ENCODE peak calls at places on chromosomes 11 and 22, in nine cellular contexts. W is stromal cell of bone marrow; R is stimulated activated CD8-positive, alpha-beta memory T cell treated with anti-CD3 and anti-CD28 coated beads, Interleukin-15, amount 100 ng/mL, for 1 hour; U is SHP77; Y is cortex of kidney; H is mesendoderm; T is activated T-helper 9 cell treated with anti-CD3 and anti-CD28 coated beads, Interleukin-2, amount 50 U/mL, for 16 hours; E is substantia nigra; P is stimulated activated CD4-positive, alpha-beta T cell treated with anti-CD3 and anti-CD28 coated beads, Interleukin-15, amount 100 ng/mL, for 1 hour. N is an unnamed sample.

GRCh38 chr11:93089474-93090102 is 108.2 kb downstream of the SLC36A4 start:
- DNase-seq in W (peak), R (no peak), U (peak), Y (no peak), H (peak), T (no peak), E (no peak), P (no peak), N (peak)

GRCh38 chr11:132960273-132960672 is 572.0 kb downstream of the OPCML start:
- DNase-seq in W (no peak), R (no peak), U (no peak), Y (no peak), H (no peak), T (no peak), E (no peak), P (no peak), N (no peak)

GRCh38 chr11:69640995-69641581 is at the start of gene CCND1:
- DNase-seq in W (peak), R (no peak), U (peak), Y (no peak), H (peak), T (no peak), E (peak), P (no peak), N (peak)

GRCh38 chr22:38450234-38450797 is 4.7 kb downstream of the KCNJ4 start:
- DNase-seq in W (no peak), R (no peak), U (no peak), Y (no peak), H (no peak), T (no peak), E (no peak), P (no peak), N (no peak)

GRCh38 chr22:24457894-24458293 is 30.5 kb downstream of the ADORA2A start:
- DNase-seq in W (no peak), R (no peak), U (no peak), Y (no peak), H (no peak), T (no peak), E (no peak), P (no peak), N (no peak)

GRCh38 chr11:8812438-8812837 is 98.6 kb upstream of the AKIP1 start:
- DNase-seq in W (no peak), R (no peak), U (no peak), Y (no peak), H (peak), T (no peak), E (no peak), P (no peak), N (no peak)

GRCh38 chr11:396948-397548 is 3.0 kb downstream of the PKP3 start:
- DNase-seq in W (no peak), R (no peak), U (no peak), Y (no peak), H (no peak), T (no peak), E (peak), P (no peak), N (no peak)

GRCh38 chr11:126345759-126346585 is 9.5 kb upstream of the ST3GAL4 start:
- DNase-seq in W (no peak), R (no peak), U (no peak), Y (no peak), H (peak), T (no peak), E (no peak), P (no peak), N (peak)

GRCh38 chr22:12601870-12602779 is 2925.9 kb upstream of the OR11H1 start:
- DNase-seq in W (no peak), R (no peak), U (no peak), Y (no peak), H (no peak), T (no peak), E (no peak), P (no peak), N (no peak)

GRCh38 chr11:81007046-81007445 is 1566.2 kb upstream of the TENM4 start:
- DNase-seq in W (peak), R (no peak), U (no peak), Y (no peak), H (no peak), T (no peak), E (no peak), P (no peak), N (no peak)

GRCh38 chr22:44132724-44133123 is 48.0 kb upstream of the PARVG start:
- DNase-seq in W (no peak), R (no peak), U (no peak), Y (no peak), H (peak), T (no peak), E (no peak), P (no peak), N (no peak)

GRCh38 chr11:96341237-96342130 is 1.5 kb downstream of the MAML2 start:
- DNase-seq in W (peak), R (no peak), U (no peak), Y (no peak), H (no peak), T (peak), E (peak), P (peak), N (no peak)

GRCh38 chr11:15911377-15912044 is 444.8 kb downstream of the SOX6 start:
- DNase-seq in W (peak), R (no peak), U (no peak), Y (no peak), H (no peak), T (no peak), E (peak), P (no peak), N (no peak)

GRCh38 chr11:64389851-64390250 is 30.9 kb downstream of the RPS6KA4 start:
- DNase-seq in W (no peak), R (no peak), U (no peak), Y (no peak), H (no peak), T (no peak), E (no peak), P (no peak), N (no peak)

GRCh38 chr22:22752556-22753477 is 108.4 kb downstream of the GGTLC2 start:
- DNase-seq in W (peak), R (no peak), U (no peak), Y (no peak), H (no peak), T (no peak), E (no peak), P (no peak), N (peak)